ENCODE peak calls at places on chromosomes 4 and X, in ten cellular contexts. R, Q, S, L, G, W, V, K, Y and E are unnamed samples.

GRCh38 chr4:28555851-28556250 is 1695.2 kb downstream of the STIM2 start:
- DNase-seq in R (no peak), Q (no peak), S (no peak), L (no peak), G (no peak), W (no peak), V (no peak), K (no peak), Y (no peak), E (no peak)

GRCh38 chr4:139559095-139559490 is 3.1 kb upstream of the SETD7 start:
- DNase-seq in R (no peak), Q (no peak), S (no peak), L (no peak), G (no peak), W (no peak), V (no peak), K (no peak), Y (no peak), E (no peak)

GRCh38 chr4:132770776-132771175 is 378.3 kb upstream of the PCDH10 start:
- DNase-seq in R (no peak), Q (no peak), S (no peak), L (no peak), G (no peak), W (no peak), V (no peak), K (no peak), Y (no peak), E (no peak)

GRCh38 chr4:25861951-25862410 is 807 bp downstream of the SEL1L3 start:
- DNase-seq in R (peak; percentile 73), Q (no peak), S (peak; percentile 62), L (no peak), G (peak; percentile 69), W (no peak), V (no peak), K (no peak), Y (no peak), E (no peak)

GRCh38 chr4:55069248-55069647 is 56.1 kb downstream of the KDR start:
- DNase-seq in R (no peak), Q (no peak), S (peak; percentile 97), L (no peak), G (no peak), W (no peak), V (no peak), K (no peak), Y (no peak), E (no peak)

GRCh38 chr4:179415842-179416223 is 1973.6 kb upstream of the AGA start:
- DNase-seq in R (no peak), Q (no peak), S (no peak), L (no peak), G (no peak), W (no peak), V (no peak), K (no peak), Y (no peak), E (no peak)

GRCh38 chr4:134365852-134366251 is 164.3 kb upstream of the PABPC4L start:
- DNase-seq in R (no peak), Q (no peak), S (no peak), L (no peak), G (no peak), W (no peak), V (no peak), K (peak; percentile 66), Y (no peak), E (no peak)

GRCh38 chr4:132016703-132017102 is 1132.4 kb upstream of the PCDH10 start:
- DNase-seq in R (no peak), Q (no peak), S (no peak), L (no peak), G (no peak), W (no peak), V (no peak), K (no peak), Y (no peak), E (no peak)

GRCh38 chr4:55033296-55033695 is 92.1 kb downstream of the KDR start:
- DNase-seq in R (no peak), Q (no peak), S (no peak), L (no peak), G (no peak), W (no peak), V (no peak), K (no peak), Y (no peak), E (no peak)

GRCh38 chr4:112510191-112510467 is 5.9 kb downstream of the NEUROG2 start:
- DNase-seq in R (no peak), Q (no peak), S (no peak), L (no peak), G (no peak), W (no peak), V (no peak), K (no peak), Y (no peak), E (no peak)

GRCh38 chrX:84501798-84502628 is at the start of gene HDX:
- DNase-seq in R (no peak), Q (peak; percentile 87), S (peak; percentile 86), L (peak; percentile 80), G (peak; percentile 75), W (peak; percentile 40), V (peak; percentile 68), K (peak; percentile 62), Y (no peak), E (no peak)

GRCh38 chrX:44234541-44234940 is 108.9 kb downstream of the EFHC2 start:
- DNase-seq in R (no peak), Q (no peak), S (no peak), L (no peak), G (no peak), W (no peak), V (no peak), K (no peak), Y (no peak), E (no peak)

GRCh38 chrX:103562801-103563200 is 22.5 kb upstream of the TCEAL4 start:
- DNase-seq in R (no peak), Q (no peak), S (peak; percentile 15), L (no peak), G (no peak), W (no peak), V (no peak), K (no peak), Y (no peak), E (no peak)

GRCh38 chrX:21975827-21976226 is 35.3 kb downstream of the SMS start:
- DNase-seq in R (no peak), Q (no peak), S (peak; percentile 72), L (no peak), G (no peak), W (no peak), V (no peak), K (no peak), Y (peak; percentile 29), E (no peak)

GRCh38 chrX:40058719-40059118 is 39.0 kb downstream of the BCOR start:
- DNase-seq in R (no peak), Q (no peak), S (no peak), L (peak; percentile 9), G (no peak), W (no peak), V (no peak), K (no peak), Y (no peak), E (no peak)

GRCh38 chr4:55172694-55173287 is 47.4 kb upstream of the KDR start:
- DNase-seq in R (no peak), Q (no peak), S (peak; percentile 96), L (no peak), G (no peak), W (no peak), V (no peak), K (no peak), Y (no peak), E (no peak)

GRCh38 chrX:102599084-102599949 is at the start of gene ARMCX5:
- DNase-seq in R (peak; percentile 53), Q (peak; percentile 69), S (peak; percentile 88), L (peak; percentile 62), G (peak; percentile 87), W (peak; percentile 52), V (peak; percentile 65), K (peak; percentile 57), Y (peak; percentile 50), E (peak; percentile 80)

GRCh38 chr4:14743601-14744000 is 258.7 kb upstream of the CPEB2 start:
- DNase-seq in R (no peak), Q (no peak), S (no peak), L (no peak), G (no peak), W (no peak), V (no peak), K (no peak), Y (no peak), E (no peak)

GRCh38 chr4:24570172-24570571 is 14.2 kb downstream of the DHX15 start:
- DNase-seq in R (no peak), Q (no peak), S (no peak), L (no peak), G (no peak), W (no peak), V (no peak), K (no peak), Y (no peak), E (no peak)

GRCh38 chr4:85953651-85954018 is 406.2 kb downstream of the MAPK10 start:
- DNase-seq in R (no peak), Q (no peak), S (peak; percentile 33), L (no peak), G (no peak), W (no peak), V (no peak), K (no peak), Y (peak; percentile 55), E (no peak)

GRCh38 chrX:54045563-54046228 is 1.4 kb upstream of the PHF8 start:
- DNase-seq in R (no peak), Q (no peak), S (no peak), L (no peak), G (no peak), W (no peak), V (no peak), K (no peak), Y (no peak), E (no peak)

GRCh38 chrX:74535633-74536141 is 78.7 kb downstream of the RLIM start:
- DNase-seq in R (no peak), Q (peak; percentile 86), S (peak; percentile 57), L (peak; percentile 56), G (peak; percentile 38), W (peak; percentile 7), V (peak; percentile 26), K (peak; percentile 16), Y (peak; percentile 33), E (no peak)

GRCh38 chrX:65671966-65672365 is 4.5 kb downstream of the MSN start:
- DNase-seq in R (no peak), Q (no peak), S (no peak), L (no peak), G (no peak), W (no peak), V (no peak), K (no peak), Y (no peak), E (no peak)

GRCh38 chr4:95106408-95106928 is 348.7 kb downstream of the BMPR1B start:
- DNase-seq in R (no peak), Q (no peak), S (no peak), L (no peak), G (no peak), W (no peak), V (no peak), K (no peak), Y (no peak), E (no peak)

GRCh38 chrX:123833387-123833786 is 26.5 kb upstream of the XIAP start:
- DNase-seq in R (peak; percentile 65), Q (no peak), S (peak; percentile 67), L (peak; percentile 17), G (peak; percentile 70), W (peak; percentile 38), V (no peak), K (no peak), Y (no peak), E (peak; percentile 67)

GRCh38 chr4:47167391-47167790 is 136.0 kb downstream of the GABRB1 start:
- DNase-seq in R (no peak), Q (no peak), S (no peak), L (no peak), G (no peak), W (no peak), V (no peak), K (no peak), Y (no peak), E (no peak)

GRCh38 chr4:162565730-162566129 is 401.9 kb upstream of the FSTL5 start:
- DNase-seq in R (no peak), Q (no peak), S (no peak), L (no peak), G (no peak), W (no peak), V (no peak), K (no peak), Y (no peak), E (no peak)

GRCh38 chr4:20625460-20625859 is 74.8 kb upstream of the PACRGL start:
- DNase-seq in R (no peak), Q (peak; percentile 60), S (peak; percentile 7), L (no peak), G (no peak), W (no peak), V (no peak), K (no peak), Y (no peak), E (no peak)